ENCODE peak calls at places on chromosomes 13 and 19, in seven cellular contexts. X, Q, E, T, N, U and W are unnamed samples.

GRCh38 chr19:15320118-15320517 is 12.2 kb downstream of the BRD4 start:
- DNase-seq in U (no peak), N (no peak), T (no peak), Q (no peak), E (no peak), X (no peak), W (no peak)

GRCh38 chr19:33064778-33065550 is at the start of gene RHPN2:
- DNase-seq in U (peak), X (peak), N (peak), Q (no peak), T (peak), E (peak), W (no peak)

GRCh38 chr13:36143768-36144167 is 12.6 kb upstream of the DCLK1 start:
- DNase-seq in U (no peak), X (no peak), E (no peak), T (no peak), N (no peak), Q (no peak), W (no peak)

GRCh38 chr13:43359536-43359935 is 336.1 kb downstream of the DNAJC15 start:
- DNase-seq in Q (no peak), U (no peak), N (no peak), E (no peak), T (no peak), X (no peak), W (no peak)

GRCh38 chr19:3057275-3057714 is 5.0 kb downstream of the TLE5 start:
- DNase-seq in T (peak), X (peak), U (peak), N (peak), E (peak), Q (no peak), W (no peak)

GRCh38 chr13:28299941-28300340 is 161.6 kb downstream of the PAN3 start:
- DNase-seq in Q (no peak), T (no peak), U (no peak), X (no peak), E (no peak), N (no peak), W (no peak)

GRCh38 chr19:28990522-28990921 is 222.4 kb downstream of the UQCRFS1 start:
- DNase-seq in X (no peak), E (no peak), N (no peak), T (no peak), Q (no peak), U (no peak), W (no peak)

GRCh38 chr19:15199652-15200574 is 882 bp downstream of the NOTCH3 start:
- DNase-seq in N (peak), X (no peak), T (no peak), Q (no peak), E (no peak), U (no peak), W (no peak)

GRCh38 chr13:48873598-48873997 is 102.1 kb upstream of the FNDC3A start:
- DNase-seq in U (peak), N (no peak), T (no peak), X (no peak), E (no peak), Q (no peak), W (no peak)

GRCh38 chr13:27401210-27401609 is 23.2 kb upstream of the GTF3A start:
- DNase-seq in E (peak), N (no peak), Q (no peak), X (no peak), T (peak), U (no peak), W (no peak)

GRCh38 chr13:20209937-20210336 is 17.2 kb upstream of the GJB2 start:
- DNase-seq in Q (no peak), T (no peak), X (no peak), U (no peak), E (no peak), N (no peak), W (no peak)

GRCh38 chr13:106260352-106260751 is 275.1 kb downstream of the EFNB2 start:
- DNase-seq in X (no peak), U (no peak), Q (no peak), N (no peak), E (no peak), T (no peak), W (no peak)

GRCh38 chr13:29924482-29924884 is 74.1 kb upstream of the UBL3 start:
- DNase-seq in T (no peak), Q (no peak), E (no peak), N (no peak), U (peak), X (no peak), W (no peak)

DNA sequence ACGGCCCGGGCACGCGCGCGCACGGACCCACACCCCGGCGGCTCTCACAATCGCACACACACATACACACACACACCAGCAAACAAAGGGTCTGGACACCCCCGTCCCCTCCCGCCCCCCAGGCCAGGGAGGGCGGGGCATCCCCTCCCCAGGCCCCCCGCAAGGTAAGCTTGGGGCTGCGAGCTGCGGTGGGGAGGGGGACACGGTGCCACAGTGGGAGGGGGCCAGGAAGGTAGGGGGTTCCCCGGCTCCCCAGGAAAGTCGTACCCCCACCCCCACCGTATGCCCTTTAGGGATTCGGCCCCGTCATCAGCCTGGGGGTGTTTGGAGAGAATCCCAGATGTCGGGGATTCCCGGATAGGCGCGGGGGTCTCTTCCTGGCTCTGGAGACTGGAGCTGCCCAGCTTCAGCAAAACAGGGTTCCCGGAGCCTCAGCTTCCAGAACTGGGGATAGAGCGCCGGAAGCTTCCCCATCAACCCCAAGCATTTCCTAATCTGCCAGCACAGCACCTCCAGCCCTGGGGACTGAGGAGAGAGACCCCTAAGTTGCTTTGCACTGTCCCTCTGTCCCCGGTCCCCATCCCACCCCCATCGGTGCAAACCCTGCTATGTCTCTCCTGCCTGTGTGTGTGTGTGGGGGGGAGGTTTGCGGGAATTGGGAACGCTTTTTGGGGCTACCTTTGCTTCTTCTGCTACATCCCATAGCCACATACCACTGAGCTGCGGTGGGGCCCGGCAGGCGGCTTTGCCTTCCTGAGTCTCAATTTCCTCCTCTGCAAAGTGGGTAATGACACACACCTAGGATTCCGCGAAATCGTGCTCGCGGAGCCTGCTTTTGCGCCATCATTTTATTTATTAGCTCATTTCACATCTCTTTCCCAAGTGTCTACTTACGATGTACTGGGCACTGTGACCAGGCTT is 1.8 kb upstream of the CDC37 start:
- DNase-seq in Q (no peak), X (no peak), N (no peak), T (no peak), E (no peak), U (no peak), W (no peak)
- TF ChIP-seq CTCF in Q (no peak), X (no peak), N (no peak), T (no peak), E (no peak), U (no peak), W (no peak)

GRCh38 chr13:79336971-79337370 is 69.1 kb downstream of the RBM26 start:
- DNase-seq in E (no peak), U (no peak), N (no peak), Q (no peak), X (no peak), T (no peak), W (no peak)

GRCh38 chr13:79346300-79346914 is 59.6 kb downstream of the RBM26 start:
- DNase-seq in T (no peak), X (no peak), U (no peak), Q (no peak), N (no peak), E (no peak), W (no peak)

GRCh38 chr13:79341202-79341601 is 64.9 kb downstream of the RBM26 start:
- DNase-seq in U (no peak), Q (no peak), X (no peak), N (no peak), T (no peak), E (no peak), W (no peak)

GRCh38 chr13:79338343-79338742 is 67.7 kb downstream of the RBM26 start:
- DNase-seq in U (no peak), T (no peak), X (no peak), Q (no peak), N (no peak), E (no peak), W (no peak)

DNA sequence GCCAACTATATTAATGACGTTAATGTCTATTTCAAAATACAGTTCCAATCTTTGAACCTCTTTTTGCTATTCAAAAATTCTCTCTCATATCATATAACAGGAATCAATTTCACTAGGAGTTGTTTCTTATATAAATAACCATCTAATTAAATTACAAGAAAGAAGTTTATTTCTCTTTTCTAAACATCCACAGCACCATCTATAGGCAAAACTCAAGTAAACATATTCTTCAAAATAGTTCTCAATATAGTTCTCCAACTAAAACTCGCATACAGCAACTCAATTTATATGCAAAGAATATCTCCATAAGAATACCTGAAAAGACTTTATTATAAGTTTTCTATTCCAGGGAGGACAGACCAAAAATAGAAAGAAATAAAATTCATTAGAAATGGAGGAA is 65.6 kb downstream of the RBM26 start:
- DNase-seq in Q (no peak), E (no peak), T (no peak), X (no peak), U (no peak), N (no peak), W (no peak)
- TF ChIP-seq CTCF in Q (no peak), E (no peak), T (no peak), X (no peak), U (no peak), N (no peak), W (no peak)

DNA sequence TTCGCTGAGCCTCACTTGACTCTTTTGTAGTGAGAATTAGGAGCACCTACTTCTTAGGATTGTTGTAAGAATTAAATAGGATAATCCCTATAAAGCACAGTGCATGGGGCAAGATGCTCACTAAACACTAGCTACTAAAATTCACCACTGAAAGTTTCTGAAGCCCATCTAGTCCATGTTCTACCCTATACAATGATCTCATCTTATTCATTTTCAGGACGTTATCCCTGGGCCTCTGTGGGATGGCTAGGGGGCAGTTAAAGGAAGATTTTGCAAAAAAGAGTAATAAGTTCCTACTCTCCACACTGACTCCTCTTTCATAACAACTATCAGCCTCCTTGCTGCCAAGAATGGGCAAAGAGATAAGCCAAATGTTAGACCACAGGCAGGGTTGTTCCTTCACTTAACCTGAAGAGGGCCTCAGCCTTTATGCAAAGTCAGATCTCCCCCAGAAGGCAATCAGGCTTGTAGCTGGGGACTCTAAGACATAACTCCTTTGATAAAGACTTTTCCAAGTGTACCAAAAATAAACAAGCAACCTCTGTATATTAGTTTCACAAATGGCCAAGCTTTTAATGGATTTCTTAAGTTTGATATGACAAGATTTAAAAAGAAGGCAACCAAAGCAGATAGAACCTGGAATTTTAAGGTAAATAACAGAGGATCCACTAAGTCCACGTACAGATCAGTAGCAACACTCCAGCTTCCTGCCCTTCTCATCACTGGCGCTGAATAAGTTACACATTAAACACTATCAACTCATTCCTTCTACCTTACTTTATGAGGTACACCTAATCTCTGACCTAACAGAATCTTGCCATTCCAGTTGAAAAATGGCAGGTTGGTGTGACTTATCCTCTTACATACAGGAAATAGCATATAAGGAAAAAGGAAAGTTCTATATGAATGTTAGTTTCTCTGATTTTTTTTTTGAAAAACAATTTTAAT is 44.4 kb downstream of the ELF1 start:
- DNase-seq in X (no peak), T (peak), E (no peak), N (peak), U (peak), Q (no peak), W (no peak)
- TF ChIP-seq CTCF in X (peak), T (peak), E (peak), N (peak), U (peak), Q (peak), W (no peak)

GRCh38 chr19:42872608-42873007 is 6.9 kb downstream of the PSG1 start:
- DNase-seq in Q (no peak), U (no peak), T (no peak), X (no peak), N (no peak), E (no peak), W (no peak)
- TF ChIP-seq CTCF in Q (no peak), U (peak), T (no peak), X (no peak), N (no peak), E (no peak), W (no peak)

GRCh38 chr19:5129691-5130090 is 160.8 kb downstream of the KDM4B start:
- DNase-seq in X (no peak), Q (no peak), U (no peak), N (no peak), E (no peak), T (no peak), W (no peak)

GRCh38 chr19:5130371-5131030 is 161.6 kb downstream of the KDM4B start:
- DNase-seq in X (no peak), U (no peak), N (peak), E (no peak), T (no peak), Q (no peak), W (no peak)

GRCh38 chr19:5132698-5133651 is 164.1 kb downstream of the KDM4B start:
- DNase-seq in X (no peak), Q (no peak), U (no peak), N (no peak), E (no peak), T (no peak), W (no peak)

GRCh38 chr19:5131866-5132561 is 163.1 kb downstream of the KDM4B start:
- DNase-seq in E (no peak), U (peak), Q (no peak), X (no peak), N (peak), T (no peak), W (no peak)

DNA sequence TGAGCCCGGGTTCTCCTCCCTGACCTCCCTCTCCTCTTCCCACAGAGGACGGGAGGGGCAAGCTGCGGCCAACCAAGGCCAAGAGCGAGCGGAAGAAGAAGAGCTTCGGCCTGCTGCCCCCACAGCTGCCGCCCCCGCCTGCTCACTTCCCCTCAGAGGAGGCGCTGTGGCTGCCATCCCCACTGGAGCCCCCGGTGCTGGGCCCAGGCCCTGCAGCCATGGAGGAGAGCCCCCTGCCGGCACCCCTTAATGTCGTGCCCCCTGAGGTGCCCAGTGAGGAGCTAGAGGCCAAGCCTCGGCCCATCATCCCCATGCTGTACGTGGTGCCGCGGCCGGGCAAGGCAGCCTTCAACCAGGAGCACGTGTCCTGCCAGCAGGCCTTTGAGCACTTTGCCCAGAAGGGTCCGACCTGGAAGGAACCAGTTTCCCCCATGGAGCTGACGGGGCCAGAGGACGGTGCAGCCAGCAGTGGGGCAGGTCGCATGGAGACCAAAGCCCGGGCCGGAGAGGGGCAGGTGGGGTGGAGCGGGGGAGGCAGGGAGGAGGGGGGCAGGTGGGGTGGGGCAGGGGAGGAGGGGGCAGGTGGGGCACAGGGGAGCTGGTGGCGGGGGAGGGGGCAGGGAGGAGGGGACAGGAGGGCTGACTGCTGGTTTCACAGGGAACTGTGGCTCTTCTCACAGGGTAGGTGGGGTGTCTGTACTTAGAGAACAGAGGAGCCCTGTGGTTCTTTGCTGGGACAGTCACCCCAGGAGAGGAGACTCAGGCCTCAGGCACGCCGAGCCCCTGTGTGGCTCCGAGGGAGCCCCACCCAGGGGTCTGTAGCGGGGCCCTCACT is 162.3 kb downstream of the KDM4B start:
- DNase-seq in T (no peak), U (no peak), Q (no peak), N (no peak), X (no peak), E (no peak), W (no peak)
- TF ChIP-seq CTCF in T (no peak), U (no peak), Q (no peak), N (no peak), X (no peak), E (no peak), W (no peak)

GRCh38 chr13:101123028-101123427 is 293.3 kb downstream of the NALCN start:
- DNase-seq in T (no peak), E (no peak), U (no peak), Q (no peak), X (no peak), N (no peak), W (no peak)

GRCh38 chr13:101115762-101116161 is 300.5 kb downstream of the NALCN start:
- DNase-seq in N (no peak), U (peak), T (no peak), Q (no peak), X (no peak), E (no peak), W (no peak)

GRCh38 chr13:101116381-101116780 is 299.9 kb downstream of the NALCN start:
- DNase-seq in T (no peak), N (no peak), E (no peak), U (no peak), X (no peak), Q (no peak), W (no peak)

GRCh38 chr13:101116826-101117225 is 299.5 kb downstream of the NALCN start:
- DNase-seq in T (no peak), X (no peak), U (no peak), Q (no peak), N (no peak), E (no peak), W (no peak)

GRCh38 chr13:101121608-101122007 is 294.7 kb downstream of the NALCN start:
- DNase-seq in T (no peak), E (no peak), Q (no peak), U (no peak), N (no peak), X (no peak), W (no peak)
- TF ChIP-seq CTCF in T (no peak), E (no peak), Q (no peak), U (no peak), N (no peak), X (no peak), W (no peak)

GRCh38 chr19:12766051-12766521 is 9.3 kb downstream of the HOOK2 start:
- DNase-seq in N (peak), U (peak), T (peak), Q (no peak), X (peak), E (peak), W (no peak)
- TF ChIP-seq CTCF in N (peak), U (peak), T (peak), Q (peak), X (peak), E (peak), W (no peak)

DNA sequence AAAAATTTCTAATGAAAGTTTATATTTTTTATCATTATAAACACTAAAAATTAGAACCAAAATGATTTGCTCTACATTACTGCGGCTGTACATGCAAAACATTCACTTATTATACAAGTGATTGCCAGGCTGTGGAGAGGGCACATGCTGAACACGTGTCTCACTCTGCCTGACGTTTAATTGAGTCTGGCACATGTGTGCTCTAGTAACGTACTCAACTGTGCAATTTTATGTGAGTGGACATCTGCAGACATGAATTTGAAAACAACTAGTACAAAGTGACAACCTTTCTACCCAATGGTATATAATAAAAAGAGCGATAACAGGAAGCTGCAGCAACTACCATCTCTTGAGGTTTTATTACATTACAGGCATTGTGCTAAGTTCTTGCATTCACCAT is 341.4 kb downstream of the KLF12 start:
- DNase-seq in E (no peak), N (no peak), U (no peak), T (no peak), Q (no peak), X (no peak), W (no peak)
- TF ChIP-seq CTCF in E (no peak), N (no peak), U (no peak), T (no peak), Q (no peak), X (no peak), W (no peak)